ENCODE peak calls at places on chromosome 16, in seven cellular contexts. C is ovary; M is effector memory CD4-positive, alpha-beta T cell; D is heart left ventricle; L is upper lobe of right lung; V is thoracic aorta; K is BJ. F is an unnamed sample.

GRCh38 chr16:27317320-27317719 is 3.5 kb downstream of the IL4R start:
- DNase-seq in L (no peak), C (no peak), D (no peak), V (no peak), K (no peak), M (no peak), F (no peak)

GRCh38 chr16:57192720-57193486 is 6.8 kb downstream of the RSPRY1 start:
- DNase-seq in V (no peak), L (no peak), K (no peak), M (no peak), D (no peak), C (no peak), F (peak)

GRCh38 chr16:87344931-87345631 is 27.9 kb upstream of the C16orf95 start:
- DNase-seq in V (no peak), D (peak), M (peak), L (peak), K (no peak), C (no peak), F (no peak)

GRCh38 chr16:8848939-8849391 is 19.8 kb downstream of the CARHSP1 start:
- DNase-seq in D (no peak), M (no peak), L (no peak), V (no peak), K (peak), C (no peak), F (no peak)

GRCh38 chr16:12188674-12189249 is 212.2 kb downstream of the SNX29 start:
- DNase-seq in K (no peak), L (no peak), D (no peak), C (no peak), M (no peak), V (no peak), F (no peak)

GRCh38 chr16:87150359-87151280 is 166.6 kb downstream of the C16orf95 start:
- DNase-seq in K (no peak), L (no peak), D (no peak), M (no peak), C (no peak), V (no peak), F (no peak)

GRCh38 chr16:12546918-12547607 is 256.6 kb downstream of the CPPED1 start:
- DNase-seq in K (no peak), L (no peak), M (no peak), C (no peak), D (no peak), V (no peak), F (no peak)

GRCh38 chr16:73878616-73879015 is 418.0 kb upstream of the PSMD7 start:
- DNase-seq in K (peak), M (no peak), D (no peak), L (no peak), V (no peak), C (no peak), F (peak)

GRCh38 chr16:11356573-11357331 is 11.5 kb downstream of the RMI2 start:
- DNase-seq in D (peak), V (no peak), L (peak), C (peak), K (no peak), M (peak), F (no peak)

GRCh38 chr16:83933885-83934683 is 19.0 kb upstream of the OSGIN1 start:
- DNase-seq in L (no peak), M (no peak), K (no peak), D (no peak), V (no peak), C (no peak), F (peak)

GRCh38 chr16:24544640-24545039 is 5.3 kb downstream of the RBBP6 start:
- DNase-seq in M (no peak), D (no peak), C (no peak), V (no peak), K (no peak), L (no peak), F (no peak)

GRCh38 chr16:85428168-85428898 is 184.8 kb upstream of the GSE1 start:
- DNase-seq in M (peak), V (no peak), D (no peak), C (peak), L (peak), K (no peak), F (no peak)

GRCh38 chr16:66521951-66522771 is 27.8 kb downstream of the TK2 start:
- DNase-seq in L (peak), V (no peak), C (no peak), M (peak), K (no peak), D (no peak), F (no peak)

GRCh38 chr16:2038359-2039285 is 9.0 kb downstream of the NTHL1 start:
- DNase-seq in K (no peak), C (peak), M (no peak), L (no peak), V (no peak), D (peak), F (no peak)
- H3K4me3 ChIP-seq in K (no peak), C (peak), M (no peak), L (peak), V (no peak), D (peak), F (no peak)

GRCh38 chr16:49700928-49701685 is 154.8 kb downstream of the ZNF423 start:
- DNase-seq in V (no peak), K (no peak), L (no peak), C (peak), M (no peak), D (no peak), F (no peak)
- H3K4me3 ChIP-seq in V (peak), K (no peak), L (no peak), C (no peak), M (no peak), D (no peak), F (no peak)

GRCh38 chr16:89322381-89323119 is 105.0 kb downstream of the ZNF778 start:
- DNase-seq in K (no peak), C (no peak), M (no peak), V (no peak), L (peak), D (peak), F (no peak)

GRCh38 chr16:89319628-89319882 is 102.1 kb downstream of the ZNF778 start:
- DNase-seq in K (no peak), V (no peak), L (no peak), M (no peak), D (no peak), C (no peak), F (no peak)

GRCh38 chr16:89319883-89320716 is 102.6 kb downstream of the ZNF778 start:
- DNase-seq in C (no peak), M (no peak), L (no peak), K (no peak), D (peak), V (peak), F (no peak)

GRCh38 chr16:89318871-89319627 is 101.5 kb downstream of the ZNF778 start:
- DNase-seq in V (no peak), K (no peak), C (no peak), M (no peak), L (no peak), D (no peak), F (no peak)

DNA sequence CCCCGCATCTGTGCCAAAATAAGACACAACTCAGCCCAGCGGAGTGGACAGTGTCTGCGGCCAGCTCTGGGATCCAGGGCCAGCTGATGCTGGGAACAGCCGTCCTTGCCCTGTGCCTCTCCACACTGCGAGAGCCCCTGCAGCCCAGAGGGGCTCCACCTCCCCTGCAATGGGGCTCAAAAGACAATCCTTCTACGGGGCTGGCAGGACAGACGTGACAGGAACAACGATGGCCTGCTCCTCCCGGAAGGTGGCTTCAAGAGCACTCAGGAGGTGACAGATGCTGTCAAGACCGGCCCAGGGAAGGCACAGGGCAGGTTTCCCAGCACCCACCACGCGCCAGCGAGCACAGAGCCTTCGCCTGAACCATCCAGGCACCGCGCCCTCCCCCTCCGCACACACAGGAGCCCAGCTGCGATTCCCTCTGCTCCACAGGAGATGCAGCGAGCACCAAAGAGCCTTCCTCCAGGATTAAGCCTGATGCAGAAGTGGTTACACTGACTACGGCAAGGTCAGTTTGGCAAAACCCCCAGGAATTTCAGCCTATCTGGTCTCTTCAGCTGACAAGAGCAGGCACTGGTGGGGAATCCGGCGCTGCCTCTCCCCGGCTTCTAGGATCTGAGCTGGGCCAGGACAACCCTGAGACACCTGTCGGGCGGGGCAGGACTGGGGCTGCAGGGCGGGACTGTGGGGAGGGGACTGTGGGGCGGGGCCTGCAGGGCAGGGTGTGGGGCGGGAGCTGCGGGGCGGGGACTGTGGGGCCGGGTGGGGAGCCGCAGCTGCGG is 103.4 kb downstream of the ZNF778 start:
- DNase-seq in C (no peak), M (no peak), D (peak), L (no peak), V (no peak), K (no peak), F (no peak)
- H3K4me3 ChIP-seq in C (peak), M (no peak), D (peak), L (no peak), V (peak), K (no peak), F (no peak)

DNA sequence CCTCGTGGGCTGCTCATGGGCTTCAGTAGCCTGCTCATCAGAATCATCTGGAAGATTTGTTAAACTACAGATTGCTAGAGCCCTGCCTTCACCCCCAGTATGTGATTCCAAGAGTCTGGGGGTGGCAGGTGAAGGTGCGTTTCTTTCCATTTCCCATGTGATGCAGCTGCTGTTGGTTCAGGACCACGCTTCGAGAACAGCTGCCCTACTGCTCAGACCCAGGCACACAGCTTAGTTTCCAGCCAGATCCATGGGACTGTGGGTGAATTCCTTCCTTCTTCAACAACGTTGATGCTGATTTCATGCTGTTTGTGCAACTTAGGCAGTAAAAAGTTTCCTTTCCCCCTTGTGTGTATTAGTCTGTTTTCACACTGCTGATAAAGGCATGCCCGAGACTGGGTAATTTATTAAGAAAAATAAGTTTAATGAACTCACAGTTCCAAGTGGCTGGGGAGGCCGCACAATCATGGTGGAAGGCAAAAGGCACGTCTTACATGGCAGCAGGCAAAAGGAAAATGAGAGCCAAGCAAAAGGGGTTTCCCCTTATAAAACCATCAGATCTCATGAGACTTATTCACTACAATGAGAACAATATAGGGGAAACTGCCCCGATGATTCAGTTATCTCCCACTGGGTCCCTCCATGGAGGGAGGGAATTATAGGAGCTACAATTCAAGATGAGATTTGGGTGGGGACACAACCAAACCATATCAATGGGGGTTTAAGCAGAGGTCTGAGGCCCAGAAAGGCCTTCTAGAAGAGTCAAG is 159.2 kb downstream of the XYLT1 start:
- DNase-seq in D (no peak), V (no peak), C (no peak), M (no peak), K (no peak), L (no peak), F (no peak)
- H3K4me3 ChIP-seq in D (no peak), V (no peak), C (no peak), M (no peak), K (no peak), L (no peak), F (no peak)

GRCh38 chr16:49528035-49528434 is 154.4 kb downstream of the C16orf78 start:
- DNase-seq in M (no peak), D (no peak), L (no peak), K (no peak), V (no peak), C (no peak), F (no peak)
- H3K4me3 ChIP-seq in M (peak), D (peak), L (peak), K (no peak), V (peak), C (peak), F (peak)